ENCODE peak calls at places on chromosomes 4 and X, in four cellular contexts. B is activated CD8-positive, alpha-beta T cell treated with anti-CD3 and anti-CD28 coated beads, Interleukin-2, amount 10 ng/mL, durations not matched to agents 7 days and 5 days; I is fibroblast of mammary gland; Q is hippocampal formation. H is an unnamed sample.

GRCh38 chrX:97539970-97540519 is 656.3 kb downstream of the RPA4 start:
- DNase-seq in I (no peak), Q (no peak), B (no peak), H (no peak)

GRCh38 chrX:70664726-70665125 is 220.1 kb downstream of the DLG3 start:
- DNase-seq in B (no peak), I (peak), Q (no peak), H (peak)

GRCh38 chr4:158353541-158354304 is 143.4 kb downstream of the TMEM144 start:
- DNase-seq in B (no peak), Q (no peak), I (no peak), H (no peak)

GRCh38 chr4:76061977-76062376 is 12.5 kb upstream of the ART3 start:
- DNase-seq in I (no peak), B (no peak), Q (no peak), H (no peak)

GRCh38 chr4:15755321-15755750 is 22.8 kb upstream of the CD38 start:
- DNase-seq in I (peak), B (peak), Q (no peak), H (no peak)

GRCh38 chr4:72112514-72113156 is 80.8 kb downstream of the NPFFR2 start:
- DNase-seq in Q (no peak), I (peak), B (peak), H (peak)

GRCh38 chrX:135009057-135009605 is 13.2 kb downstream of the RTL8B start:
- DNase-seq in I (no peak), Q (no peak), B (no peak), H (no peak)

GRCh38 chr4:52864816-52865215 is 2.7 kb downstream of the RASL11B start:
- DNase-seq in Q (peak), B (no peak), I (no peak), H (no peak)

GRCh38 chr4:151524610-151525009 is 115.6 kb downstream of the FHIP1A start:
- DNase-seq in I (no peak), B (no peak), Q (no peak), H (no peak)